ENCODE peak calls at places on chromosomes 13 and 19, in six cellular contexts. F is tibial nerve, I is fibroblast of the aortic adventitia, U is right cardiac atrium, G is endodermal cell, Q is AG09309. X is an unnamed sample.

GRCh38 chr19:53463263-53463662 is 4.3 kb upstream of the ZNF813 start:
- DNase-seq in F (no peak), G (peak), Q (no peak), U (peak), I (peak), X (no peak)

GRCh38 chr19:57830071-57830602 is at the start of gene ZNF587B:
- DNase-seq in U (peak), F (no peak), G (peak), I (peak), Q (no peak), X (peak)

GRCh38 chr13:34627905-34628682 is 314.0 kb upstream of the NBEA start:
- DNase-seq in G (no peak), F (no peak), I (no peak), U (no peak), Q (no peak), X (no peak)

GRCh38 chr19:41350735-41351338 is 2.9 kb downstream of the TGFB1 start:
- DNase-seq in G (no peak), I (peak), Q (no peak), U (peak), F (no peak), X (no peak)

GRCh38 chr19:23392706-23393105 is 2.6 kb downstream of the ZNF91 start:
- DNase-seq in F (no peak), U (no peak), I (no peak), G (no peak), Q (no peak), X (no peak)

GRCh38 chr13:98976941-98977340 is 923 bp downstream of the DOCK9 start:
- DNase-seq in F (no peak), I (peak), Q (no peak), U (no peak), G (no peak), X (no peak)

GRCh38 chr13:45242070-45242469 is 41.2 kb upstream of the KCTD4 start:
- DNase-seq in I (peak), F (no peak), U (no peak), Q (no peak), G (no peak), X (no peak)

GRCh38 chr19:610801-611505 is 21.3 kb downstream of the HCN2 start:
- DNase-seq in Q (no peak), G (no peak), F (peak), I (no peak), U (peak), X (peak)

GRCh38 chr13:51318876-51319275 is 20.6 kb upstream of the SERPINE3 start:
- DNase-seq in I (no peak), U (no peak), G (peak), F (no peak), Q (no peak), X (no peak)

GRCh38 chr19:19335408-19336158 is 15.0 kb downstream of the MAU2 start:
- DNase-seq in U (no peak), F (no peak), I (no peak), Q (no peak), G (no peak), X (no peak)

GRCh38 chr19:50817941-50818858 is 5.4 kb downstream of the KLK1 start:
- DNase-seq in F (no peak), Q (no peak), I (no peak), U (peak), G (peak), X (peak)

GRCh38 chr19:55591555-55591954 is 7.8 kb downstream of the FIZ1 start:
- DNase-seq in Q (no peak), F (no peak), G (peak), I (no peak), U (no peak), X (no peak)

GRCh38 chr13:23407996-23408395 is 25.5 kb downstream of the SACS start:
- DNase-seq in I (no peak), G (no peak), Q (no peak), U (no peak), F (no peak), X (no peak)

GRCh38 chr13:44238011-44238421 is 135.6 kb upstream of the SERP2 start:
- DNase-seq in Q (peak), I (peak), G (no peak), F (no peak), U (no peak), X (no peak)

GRCh38 chr13:25292301-25292700 is 5.0 kb upstream of the MTMR6 start:
- DNase-seq in F (no peak), I (no peak), G (no peak), U (no peak), Q (no peak), X (no peak)

GRCh38 chr13:97753269-97753668 is 200.2 kb upstream of the IPO5 start:
- DNase-seq in I (no peak), Q (no peak), F (no peak), U (no peak), G (no peak), X (no peak)

GRCh38 chr19:8342316-8342683 is 762 bp downstream of the KANK3 start:
- DNase-seq in U (no peak), G (peak), Q (no peak), I (no peak), F (no peak), X (no peak)

GRCh38 chr19:8342684-8343482 is at the start of gene KANK3:
- DNase-seq in Q (peak), G (peak), I (peak), F (peak), U (peak), X (peak)

GRCh38 chr19:8340341-8341096 is 2.5 kb downstream of the KANK3 start:
- DNase-seq in I (no peak), G (peak), Q (no peak), U (peak), F (no peak), X (peak)

GRCh38 chr19:8338835-8339234 is 4.2 kb downstream of the KANK3 start:
- DNase-seq in Q (no peak), F (no peak), I (no peak), U (no peak), G (peak), X (no peak)

GRCh38 chr19:8343483-8343844 is 402 bp upstream of the KANK3 start:
- DNase-seq in Q (no peak), I (no peak), G (no peak), F (no peak), U (no peak), X (no peak)
- H3K4me3 ChIP-seq in Q (no peak), I (no peak), G (no peak), F (peak), U (no peak), X (peak)

GRCh38 chr19:5048727-5049553 is 80.0 kb downstream of the KDM4B start:
- DNase-seq in Q (no peak), G (no peak), U (peak), F (no peak), I (peak), X (no peak)
- H3K4me3 ChIP-seq in Q (no peak), G (no peak), U (no peak), F (no peak), I (peak), X (no peak)

DNA sequence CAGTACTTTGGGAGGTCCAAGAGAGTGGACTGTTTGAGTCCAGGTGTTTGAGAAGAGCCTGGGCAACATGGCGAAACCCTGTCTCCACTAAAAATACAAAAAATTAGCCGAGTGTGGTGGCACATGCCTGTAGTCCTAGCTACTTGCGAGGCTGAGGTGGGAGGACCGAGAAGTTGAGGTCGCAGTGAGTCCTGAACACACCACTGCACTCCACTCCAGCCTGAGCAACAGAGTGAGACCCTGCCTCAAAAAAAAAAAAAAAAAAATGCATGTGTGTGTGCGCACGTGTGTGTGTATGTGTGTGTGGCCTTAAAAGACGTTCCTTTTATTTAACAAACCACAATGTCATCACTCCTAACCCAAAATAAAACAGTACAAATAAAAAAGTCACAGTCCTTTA is 62.6 kb downstream of the MAP4K1 start:
- DNase-seq in I (no peak), Q (no peak), U (no peak), F (no peak), G (no peak), X (no peak)
- H3K4me3 ChIP-seq in I (no peak), Q (no peak), U (no peak), F (no peak), G (no peak), X (no peak)

GRCh38 chr19:4068058-4068966 is 1.6 kb upstream of the ZBTB7A start:
- DNase-seq in I (no peak), U (no peak), Q (no peak), F (no peak), G (peak), X (peak)
- H3K4me3 ChIP-seq in I (peak), U (peak), Q (no peak), F (peak), G (no peak), X (peak)

GRCh38 chr19:38223617-38224013 is 407 bp downstream of the DPF1 start:
- DNase-seq in I (no peak), G (no peak), Q (no peak), F (no peak), U (no peak), X (no peak)
- H3K4me3 ChIP-seq in I (peak), G (peak), Q (peak), F (peak), U (peak), X (peak)

GRCh38 chr19:39415111-39416046 is 2.9 kb downstream of the PLEKHG2 start:
- DNase-seq in I (no peak), G (peak), Q (no peak), U (no peak), F (no peak), X (no peak)
- H3K4me3 ChIP-seq in I (peak), G (peak), Q (peak), U (peak), F (peak), X (peak)